ENCODE peak calls at places on chromosomes 4 and X, in seven cellular contexts. One of them, this sample, is unnamed.

GRCh38 chr4:20589436-20589835 is 110.8 kb upstream of the PACRGL start:
- DNase-seq in adipocyte: no peak
- DNase-seq in stimulated activated naive CD4-positive, alpha-beta T cell: no peak
- DNase-seq in CMK: no peak
- DNase-seq in T-helper 2 cell: no peak
- DNase-seq in A172: no peak
- DNase-seq in fibroblast of lung: no peak
- DNase-seq in this sample: no peak

GRCh38 chr4:1808851-1809753 is 16.0 kb downstream of the FGFR3 start:
- DNase-seq in T-helper 2 cell: no peak
- DNase-seq in stimulated activated naive CD4-positive, alpha-beta T cell: no peak
- DNase-seq in CMK: no peak
- DNase-seq in A172: no peak
- DNase-seq in adipocyte: no peak
- DNase-seq in fibroblast of lung: no peak
- DNase-seq in this sample: no peak

GRCh38 chrX:141879616-141880015 is 24.1 kb upstream of the MAGEC1 start:
- DNase-seq in stimulated activated naive CD4-positive, alpha-beta T cell: no peak
- DNase-seq in fibroblast of lung: no peak
- DNase-seq in A172: no peak
- DNase-seq in adipocyte: no peak
- DNase-seq in T-helper 2 cell: no peak
- DNase-seq in CMK: no peak
- DNase-seq in this sample: no peak

GRCh38 chr4:110748071-110748470 is 125.2 kb upstream of the PITX2 start:
- DNase-seq in T-helper 2 cell: no peak
- DNase-seq in adipocyte: no peak
- DNase-seq in fibroblast of lung: no peak
- DNase-seq in A172: no peak
- DNase-seq in CMK: no peak
- DNase-seq in stimulated activated naive CD4-positive, alpha-beta T cell: no peak
- DNase-seq in this sample: no peak

GRCh38 chr4:122588453-122589238 is 32.2 kb downstream of the IL21 start:
- DNase-seq in fibroblast of lung: peak
- DNase-seq in stimulated activated naive CD4-positive, alpha-beta T cell: no peak
- DNase-seq in CMK: no peak
- DNase-seq in T-helper 2 cell: no peak
- DNase-seq in adipocyte: peak
- DNase-seq in A172: no peak
- DNase-seq in this sample: no peak

GRCh38 chr4:577499-578450 is 1.7 kb upstream of the TMEM271 start:
- DNase-seq in adipocyte: peak
- DNase-seq in stimulated activated naive CD4-positive, alpha-beta T cell: no peak
- DNase-seq in CMK: no peak
- DNase-seq in T-helper 2 cell: peak
- DNase-seq in fibroblast of lung: peak
- DNase-seq in A172: no peak
- DNase-seq in this sample: no peak

GRCh38 chrX:137194164-137194563 is 160.4 kb upstream of the GPR101 start:
- DNase-seq in T-helper 2 cell: peak
- DNase-seq in CMK: no peak
- DNase-seq in A172: peak
- DNase-seq in adipocyte: peak
- DNase-seq in stimulated activated naive CD4-positive, alpha-beta T cell: no peak
- DNase-seq in fibroblast of lung: peak
- DNase-seq in this sample: no peak

GRCh38 chr4:97074531-97074930 is 1068.7 kb downstream of the STPG2 start:
- DNase-seq in stimulated activated naive CD4-positive, alpha-beta T cell: no peak
- DNase-seq in adipocyte: no peak
- DNase-seq in fibroblast of lung: no peak
- DNase-seq in CMK: no peak
- DNase-seq in A172: no peak
- DNase-seq in T-helper 2 cell: no peak
- DNase-seq in this sample: no peak

GRCh38 chrX:95733426-95733825 is 951.2 kb upstream of the DIAPH2 start:
- DNase-seq in adipocyte: no peak
- DNase-seq in A172: no peak
- DNase-seq in T-helper 2 cell: no peak
- DNase-seq in fibroblast of lung: no peak
- DNase-seq in stimulated activated naive CD4-positive, alpha-beta T cell: no peak
- DNase-seq in CMK: no peak
- DNase-seq in this sample: no peak

GRCh38 chr4:184439856-184440592 is 34.3 kb downstream of the IRF2 start:
- DNase-seq in CMK: no peak
- DNase-seq in T-helper 2 cell: no peak
- DNase-seq in stimulated activated naive CD4-positive, alpha-beta T cell: no peak
- DNase-seq in fibroblast of lung: peak
- DNase-seq in A172: no peak
- DNase-seq in adipocyte: no peak
- DNase-seq in this sample: no peak

GRCh38 chrX:149487292-149487691 is 17.8 kb downstream of the IDS start:
- DNase-seq in CMK: no peak
- DNase-seq in A172: no peak
- DNase-seq in T-helper 2 cell: peak
- DNase-seq in stimulated activated naive CD4-positive, alpha-beta T cell: no peak
- DNase-seq in fibroblast of lung: no peak
- DNase-seq in adipocyte: no peak
- DNase-seq in this sample: no peak

GRCh38 chrX:25810202-25810601 is 327.9 kb upstream of the MAGEB18 start:
- DNase-seq in adipocyte: no peak
- DNase-seq in fibroblast of lung: peak
- DNase-seq in A172: peak
- DNase-seq in T-helper 2 cell: no peak
- DNase-seq in CMK: no peak
- DNase-seq in stimulated activated naive CD4-positive, alpha-beta T cell: no peak
- DNase-seq in this sample: no peak

GRCh38 chr4:112546476-112546875 is 30.5 kb upstream of the NEUROG2 start:
- DNase-seq in A172: no peak
- DNase-seq in adipocyte: no peak
- DNase-seq in T-helper 2 cell: no peak
- DNase-seq in fibroblast of lung: no peak
- DNase-seq in stimulated activated naive CD4-positive, alpha-beta T cell: no peak
- DNase-seq in CMK: no peak
- DNase-seq in this sample: no peak

GRCh38 chrX:12614266-12614665 is 176.9 kb upstream of the PRPS2 start:
- DNase-seq in CMK: no peak
- DNase-seq in A172: no peak
- DNase-seq in T-helper 2 cell: no peak
- DNase-seq in stimulated activated naive CD4-positive, alpha-beta T cell: no peak
- DNase-seq in fibroblast of lung: no peak
- DNase-seq in adipocyte: no peak
- DNase-seq in this sample: no peak

GRCh38 chr4:125389713-125390112 is 75.0 kb downstream of the FAT4 start:
- DNase-seq in CMK: no peak
- DNase-seq in stimulated activated naive CD4-positive, alpha-beta T cell: no peak
- DNase-seq in A172: peak
- DNase-seq in fibroblast of lung: peak
- DNase-seq in adipocyte: peak
- DNase-seq in T-helper 2 cell: no peak
- DNase-seq in this sample: peak

GRCh38 chr4:21012851-21013331 is 312.6 kb downstream of the PACRGL start:
- DNase-seq in stimulated activated naive CD4-positive, alpha-beta T cell: no peak
- DNase-seq in adipocyte: no peak
- DNase-seq in fibroblast of lung: no peak
- DNase-seq in A172: peak
- DNase-seq in T-helper 2 cell: no peak
- DNase-seq in CMK: no peak
- DNase-seq in this sample: peak

GRCh38 chr4:102625232-102625930 is 124.2 kb downstream of the NFKB1 start:
- DNase-seq in T-helper 2 cell: peak
- DNase-seq in A172: no peak
- DNase-seq in fibroblast of lung: peak
- DNase-seq in adipocyte: peak
- DNase-seq in CMK: no peak
- DNase-seq in stimulated activated naive CD4-positive, alpha-beta T cell: no peak
- DNase-seq in this sample: peak

GRCh38 chrX:70044541-70045245 is 5.0 kb downstream of the AWAT2 start:
- DNase-seq in T-helper 2 cell: no peak
- DNase-seq in adipocyte: no peak
- DNase-seq in A172: no peak
- DNase-seq in fibroblast of lung: peak
- DNase-seq in stimulated activated naive CD4-positive, alpha-beta T cell: no peak
- DNase-seq in CMK: no peak
- DNase-seq in this sample: peak

GRCh38 chr4:169051936-169052335 is 41.9 kb upstream of the CBR4 start:
- DNase-seq in stimulated activated naive CD4-positive, alpha-beta T cell: no peak
- DNase-seq in adipocyte: no peak
- DNase-seq in fibroblast of lung: no peak
- DNase-seq in T-helper 2 cell: no peak
- DNase-seq in CMK: no peak
- DNase-seq in A172: no peak
- DNase-seq in this sample: peak

GRCh38 chr4:10011885-10012284 is 9.4 kb downstream of the SLC2A9 start:
- DNase-seq in A172: no peak
- DNase-seq in fibroblast of lung: peak
- DNase-seq in CMK: no peak
- DNase-seq in stimulated activated naive CD4-positive, alpha-beta T cell: no peak
- DNase-seq in T-helper 2 cell: no peak
- DNase-seq in adipocyte: no peak
- DNase-seq in this sample: no peak

GRCh38 chr4:118834070-118834469 is 1.9 kb downstream of the SEC24D start:
- DNase-seq in adipocyte: peak
- DNase-seq in fibroblast of lung: no peak
- DNase-seq in T-helper 2 cell: no peak
- DNase-seq in CMK: no peak
- DNase-seq in stimulated activated naive CD4-positive, alpha-beta T cell: no peak
- DNase-seq in A172: no peak
- DNase-seq in this sample: no peak

GRCh38 chrX:132602701-132603100 is 113.9 kb upstream of the MBNL3 start:
- DNase-seq in A172: no peak
- DNase-seq in CMK: no peak
- DNase-seq in stimulated activated naive CD4-positive, alpha-beta T cell: no peak
- DNase-seq in T-helper 2 cell: no peak
- DNase-seq in adipocyte: no peak
- DNase-seq in fibroblast of lung: no peak
- DNase-seq in this sample: no peak

GRCh38 chr4:184664445-184665210 is 15.1 kb downstream of the PRIMPOL start:
- DNase-seq in stimulated activated naive CD4-positive, alpha-beta T cell: no peak
- DNase-seq in T-helper 2 cell: no peak
- DNase-seq in A172: peak
- DNase-seq in fibroblast of lung: peak
- DNase-seq in adipocyte: no peak
- DNase-seq in CMK: no peak
- DNase-seq in this sample: no peak

GRCh38 chr4:109334596-109335105 is 32.2 kb upstream of the COL25A1 start:
- DNase-seq in adipocyte: no peak
- DNase-seq in CMK: no peak
- DNase-seq in T-helper 2 cell: no peak
- DNase-seq in A172: no peak
- DNase-seq in fibroblast of lung: no peak
- DNase-seq in stimulated activated naive CD4-positive, alpha-beta T cell: no peak
- DNase-seq in this sample: no peak

GRCh38 chrX:14010566-14010965 is 19.1 kb downstream of the GEMIN8 start:
- DNase-seq in T-helper 2 cell: no peak
- DNase-seq in CMK: no peak
- DNase-seq in adipocyte: no peak
- DNase-seq in fibroblast of lung: no peak
- DNase-seq in A172: no peak
- DNase-seq in stimulated activated naive CD4-positive, alpha-beta T cell: no peak
- DNase-seq in this sample: no peak

GRCh38 chrX:130299279-130300009 is 30.7 kb upstream of the ZNF280C start:
- DNase-seq in A172: no peak
- DNase-seq in CMK: no peak
- DNase-seq in T-helper 2 cell: no peak
- DNase-seq in stimulated activated naive CD4-positive, alpha-beta T cell: no peak
- DNase-seq in adipocyte: no peak
- DNase-seq in fibroblast of lung: no peak
- DNase-seq in this sample: no peak

GRCh38 chrX:31228415-31228832 is 156.6 kb upstream of the FTHL17 start:
- DNase-seq in CMK: no peak
- DNase-seq in fibroblast of lung: peak
- DNase-seq in T-helper 2 cell: no peak
- DNase-seq in A172: no peak
- DNase-seq in stimulated activated naive CD4-positive, alpha-beta T cell: no peak
- DNase-seq in adipocyte: peak
- DNase-seq in this sample: no peak

GRCh38 chrX:13835825-13836224 is 18.9 kb upstream of the GPM6B start:
- DNase-seq in fibroblast of lung: no peak
- DNase-seq in adipocyte: no peak
- DNase-seq in CMK: no peak
- DNase-seq in A172: no peak
- DNase-seq in T-helper 2 cell: no peak
- DNase-seq in stimulated activated naive CD4-positive, alpha-beta T cell: no peak
- DNase-seq in this sample: no peak

GRCh38 chr4:579543-580175 is 3.6 kb upstream of the TMEM271 start:
- DNase-seq in T-helper 2 cell: no peak
- DNase-seq in adipocyte: no peak
- DNase-seq in fibroblast of lung: no peak
- DNase-seq in stimulated activated naive CD4-positive, alpha-beta T cell: no peak
- DNase-seq in CMK: peak
- DNase-seq in A172: no peak
- DNase-seq in this sample: no peak

GRCh38 chr4:7766661-7767345 is 172.9 kb downstream of the AFAP1 start:
- DNase-seq in CMK: no peak
- DNase-seq in A172: no peak
- DNase-seq in adipocyte: no peak
- DNase-seq in fibroblast of lung: no peak
- DNase-seq in stimulated activated naive CD4-positive, alpha-beta T cell: no peak
- DNase-seq in T-helper 2 cell: no peak
- DNase-seq in this sample: no peak

GRCh38 chrX:22135994-22136684 is 104.0 kb downstream of the PHEX start:
- DNase-seq in stimulated activated naive CD4-positive, alpha-beta T cell: no peak
- DNase-seq in CMK: no peak
- DNase-seq in T-helper 2 cell: peak
- DNase-seq in A172: peak
- DNase-seq in adipocyte: peak
- DNase-seq in fibroblast of lung: peak
- DNase-seq in this sample: peak

GRCh38 chrX:5449323-5449722 is 779.3 kb downstream of the NLGN4X start:
- DNase-seq in fibroblast of lung: no peak
- DNase-seq in A172: peak
- DNase-seq in stimulated activated naive CD4-positive, alpha-beta T cell: no peak
- DNase-seq in adipocyte: no peak
- DNase-seq in CMK: no peak
- DNase-seq in T-helper 2 cell: no peak
- DNase-seq in this sample: no peak

GRCh38 chr4:119666653-119667091 is 38.1 kb upstream of the PDE5A start:
- DNase-seq in adipocyte: no peak
- DNase-seq in stimulated activated naive CD4-positive, alpha-beta T cell: no peak
- DNase-seq in fibroblast of lung: no peak
- DNase-seq in T-helper 2 cell: no peak
- DNase-seq in A172: no peak
- DNase-seq in CMK: peak
- DNase-seq in this sample: no peak

GRCh38 chr4:100294356-100294755 is 104.1 kb upstream of the DDIT4L start:
- DNase-seq in fibroblast of lung: peak
- DNase-seq in CMK: no peak
- DNase-seq in A172: no peak
- DNase-seq in adipocyte: peak
- DNase-seq in T-helper 2 cell: no peak
- DNase-seq in stimulated activated naive CD4-positive, alpha-beta T cell: no peak
- DNase-seq in this sample: no peak

GRCh38 chrX:40171513-40172168 is 73.9 kb upstream of the BCOR start:
- DNase-seq in stimulated activated naive CD4-positive, alpha-beta T cell: peak
- DNase-seq in CMK: no peak
- DNase-seq in fibroblast of lung: no peak
- DNase-seq in adipocyte: peak
- DNase-seq in T-helper 2 cell: peak
- DNase-seq in A172: no peak
- DNase-seq in this sample: no peak

GRCh38 chr4:12724520-12724919 is 759.6 kb downstream of the RAB28 start:
- DNase-seq in stimulated activated naive CD4-positive, alpha-beta T cell: no peak
- DNase-seq in A172: no peak
- DNase-seq in adipocyte: peak
- DNase-seq in fibroblast of lung: no peak
- DNase-seq in CMK: no peak
- DNase-seq in T-helper 2 cell: no peak
- DNase-seq in this sample: no peak

GRCh38 chr4:121822796-121823504 is 733 bp downstream of the CCNA2 start:
- DNase-seq in A172: peak
- DNase-seq in CMK: peak
- DNase-seq in T-helper 2 cell: peak
- DNase-seq in stimulated activated naive CD4-positive, alpha-beta T cell: no peak
- DNase-seq in fibroblast of lung: peak
- DNase-seq in adipocyte: peak
- DNase-seq in this sample: peak